ENCODE peak calls at places on chromosomes 12 and 14, in nine cellular contexts. H is osteocyte, I is suprapubic skin, A is WERI-Rb-1, F is cardiac fibroblast, K is body of pancreas, V is testis, T is AG09309, D is GM06990. Z is an unnamed sample.

GRCh38 chr14:89586258-89587127 is 169.5 kb upstream of the FOXN3 start:
- DNase-seq in F (no peak), D (no peak), V (no peak), A (no peak), H (peak), I (no peak), T (no peak), K (peak), Z (no peak)

GRCh38 chr12:39538679-39539104 is 80.9 kb downstream of the ABCD2 start:
- DNase-seq in I (no peak), D (no peak), T (no peak), K (no peak), A (no peak), H (no peak), F (no peak), V (peak), Z (no peak)

GRCh38 chr14:33592298-33592697 is 358.6 kb downstream of the EGLN3 start:
- DNase-seq in H (no peak), I (no peak), K (no peak), A (no peak), F (no peak), V (no peak), T (no peak), D (no peak), Z (no peak)

GRCh38 chr14:55102141-55102547 is 26.9 kb upstream of the LGALS3 start:
- DNase-seq in I (peak), T (peak), V (peak), A (no peak), K (peak), H (no peak), D (peak), F (peak), Z (no peak)

GRCh38 chr12:55681142-55682077 is 26.3 kb downstream of the ITGA7 start:
- DNase-seq in A (peak), I (no peak), T (no peak), V (peak), K (peak), H (no peak), F (peak), D (no peak), Z (no peak)

GRCh38 chr14:35107866-35108265 is 13.9 kb downstream of the PPP2R3C start:
- DNase-seq in A (no peak), T (no peak), I (no peak), D (no peak), V (no peak), K (no peak), H (no peak), F (no peak), Z (no peak)

GRCh38 chr12:93098077-93098476 is 169.0 kb upstream of the EEA1 start:
- DNase-seq in V (peak), K (peak), F (peak), A (peak), T (no peak), D (peak), I (peak), H (no peak), Z (no peak)

GRCh38 chr12:131755305-131756113 is 44.6 kb downstream of the SFSWAP start:
- DNase-seq in I (no peak), T (no peak), D (no peak), V (no peak), A (peak), F (peak), H (no peak), K (no peak), Z (no peak)

GRCh38 chr14:103880334-103880985 is 33.1 kb upstream of the PPP1R13B start:
- DNase-seq in I (peak), K (peak), A (no peak), T (peak), D (no peak), H (no peak), V (peak), F (peak), Z (no peak)

GRCh38 chr12:6554990-6555691 is 701 bp downstream of the IFFO1 start:
- DNase-seq in I (no peak), K (no peak), T (no peak), F (no peak), H (no peak), D (no peak), A (no peak), V (peak), Z (no peak)

GRCh38 chr12:6452245-6452731 is 446 bp downstream of the TAPBPL start:
- DNase-seq in V (peak), A (peak), D (no peak), T (no peak), K (peak), I (peak), F (peak), H (no peak), Z (no peak)

GRCh38 chr12:71556881-71557280 is 106.8 kb downstream of the ZFC3H1 start:
- DNase-seq in K (no peak), V (no peak), A (no peak), D (no peak), F (peak), T (peak), H (no peak), I (no peak), Z (no peak)

GRCh38 chr12:108009442-108009841 is 119.6 kb upstream of the WSCD2 start:
- DNase-seq in H (no peak), T (no peak), D (no peak), I (no peak), F (no peak), A (no peak), K (no peak), V (no peak), Z (no peak)

GRCh38 chr12:53862206-53862605 is 76.4 kb upstream of the HOXC13 start:
- DNase-seq in A (no peak), F (no peak), H (no peak), D (no peak), V (no peak), K (no peak), I (no peak), T (no peak), Z (no peak)

GRCh38 chr12:113667667-113668356 is 196.1 kb upstream of the LHX5 start:
- DNase-seq in V (no peak), F (no peak), H (no peak), A (no peak), D (no peak), I (no peak), K (no peak), T (no peak), Z (no peak)

GRCh38 chr14:104579507-104579906 is at the start of gene C14orf180:
- DNase-seq in D (no peak), T (no peak), I (no peak), F (no peak), H (no peak), V (peak), K (peak), A (no peak), Z (no peak)

GRCh38 chr14:20262642-20263128 is 23.6 kb downstream of the OR11H4 start:
- DNase-seq in D (peak), V (no peak), A (no peak), T (peak), F (peak), K (no peak), H (no peak), I (no peak), Z (no peak)

GRCh38 chr12:109714141-109714912 is 702 bp downstream of the FAM222A start:
- DNase-seq in K (peak), D (peak), I (peak), V (peak), F (peak), H (no peak), T (no peak), A (peak), Z (peak)

GRCh38 chr12:67592228-67593011 is 56.1 kb upstream of the DYRK2 start:
- DNase-seq in V (no peak), A (no peak), I (no peak), T (peak), K (peak), H (no peak), D (no peak), F (peak), Z (no peak)

GRCh38 chr12:45975506-45975905 is 14.9 kb downstream of the SCAF11 start:
- DNase-seq in T (no peak), D (no peak), F (no peak), V (no peak), H (no peak), K (no peak), I (no peak), A (no peak), Z (no peak)

GRCh38 chr12:93089805-93090569 is 160.9 kb upstream of the EEA1 start:
- DNase-seq in H (no peak), A (no peak), I (no peak), F (peak), D (no peak), K (peak), V (no peak), T (peak), Z (no peak)

GRCh38 chr14:81435578-81436295 is 35.6 kb upstream of the STON2 start:
- DNase-seq in D (peak), F (peak), A (peak), T (no peak), V (peak), H (no peak), K (peak), I (peak), Z (peak)

GRCh38 chr14:99670361-99671229 is 13.5 kb upstream of the CYP46A1 start:
- DNase-seq in K (no peak), T (no peak), I (no peak), H (no peak), F (no peak), V (no peak), D (no peak), A (no peak), Z (no peak)

GRCh38 chr12:64670856-64671639 is 60.8 kb downstream of the RASSF3 start:
- DNase-seq in T (no peak), V (no peak), I (no peak), D (no peak), H (no peak), K (peak), F (peak), A (no peak), Z (no peak)

GRCh38 chr12:95738024-95738611 is 52.4 kb downstream of the NTN4 start:
- DNase-seq in A (no peak), V (no peak), D (no peak), I (no peak), K (peak), F (no peak), H (no peak), T (no peak), Z (no peak)

GRCh38 chr12:33536431-33536830 is 96.8 kb upstream of the SYT10 start:
- DNase-seq in K (no peak), D (no peak), I (no peak), V (no peak), A (no peak), F (no peak), H (no peak), T (no peak), Z (no peak)

GRCh38 chr12:52871291-52871961 is 22.6 kb upstream of the KRT78 start:
- DNase-seq in H (peak), D (no peak), I (no peak), V (no peak), F (peak), T (peak), A (no peak), K (no peak), Z (no peak)

GRCh38 chr12:62882696-62883095 is 52.3 kb downstream of the PPM1H start:
- DNase-seq in D (no peak), V (no peak), H (no peak), T (no peak), A (no peak), F (no peak), I (no peak), K (no peak), Z (no peak)

GRCh38 chr12:12126551-12126950 is 55.8 kb downstream of the BCL2L14 start:
- DNase-seq in V (no peak), H (no peak), F (no peak), A (no peak), T (no peak), I (no peak), D (no peak), K (no peak), Z (no peak)

GRCh38 chr12:121013715-121014114 is 2.6 kb downstream of the C12orf43 start:
- DNase-seq in T (no peak), F (no peak), I (no peak), A (no peak), V (no peak), H (no peak), D (no peak), K (no peak), Z (no peak)
- TF ChIP-seq CTCF in T (no peak), F (no peak), I (no peak), A (no peak), V (no peak), H (no peak), D (no peak), K (no peak), Z (peak)

GRCh38 chr14:31270196-31270772 is 62.7 kb upstream of the HECTD1 start:
- DNase-seq in A (peak), D (no peak), H (no peak), K (peak), F (no peak), T (no peak), I (no peak), V (no peak), Z (no peak)
- TF ChIP-seq CTCF in A (peak), D (peak), H (peak), K (no peak), F (peak), T (peak), I (peak), V (no peak), Z (no peak)

GRCh38 chr12:30795660-30796507 is 41.1 kb upstream of the CAPRIN2 start:
- DNase-seq in I (peak), H (peak), V (peak), K (peak), A (peak), F (peak), T (no peak), D (peak), Z (peak)
- TF ChIP-seq CTCF in I (peak), H (peak), V (no peak), K (no peak), A (no peak), F (peak), T (peak), D (no peak), Z (peak)

DNA sequence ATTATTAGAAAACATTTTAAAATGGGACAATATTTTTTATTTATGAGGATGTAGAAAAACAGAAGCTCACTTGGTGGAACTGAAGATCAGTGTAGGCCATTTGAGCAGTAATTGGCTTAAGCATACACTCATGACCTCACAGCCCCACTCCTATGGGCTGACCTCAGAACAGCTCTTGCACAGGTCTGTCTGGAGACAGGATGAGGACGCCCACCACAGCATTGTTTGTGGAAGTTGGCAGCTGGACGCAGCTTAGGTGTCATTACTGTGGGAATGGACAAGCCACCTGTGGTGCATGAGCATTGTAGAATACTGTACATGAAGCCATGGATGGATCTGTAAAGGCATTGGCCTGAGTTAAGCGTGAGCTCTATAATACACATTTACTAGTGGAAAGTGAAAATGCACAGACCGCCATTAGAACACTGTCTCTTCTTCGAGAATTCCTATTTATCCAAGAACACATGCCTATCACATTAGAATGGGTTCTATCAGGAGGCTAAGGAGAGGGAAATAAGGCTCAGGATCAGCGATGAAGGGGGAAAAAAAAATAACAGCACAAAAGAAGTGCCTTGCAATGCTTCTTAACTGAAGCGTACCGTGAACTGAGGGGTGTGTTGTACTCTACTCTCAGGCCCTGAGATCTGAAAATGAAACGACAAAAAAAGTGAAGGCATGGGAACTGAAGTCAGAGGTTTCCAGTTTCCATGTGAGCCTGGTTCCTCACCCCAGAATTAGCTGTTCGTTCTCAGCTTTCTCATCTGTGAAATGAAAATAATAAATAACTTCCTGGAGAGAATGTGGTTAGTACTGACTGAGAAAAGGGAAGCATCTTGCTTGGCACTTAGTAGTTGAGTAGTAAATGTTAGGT is 33.6 kb downstream of the KCNA1 start:
- DNase-seq in D (peak), K (no peak), H (no peak), T (no peak), I (no peak), A (no peak), F (no peak), V (no peak), Z (no peak)
- TF ChIP-seq CTCF in D (no peak), K (no peak), H (no peak), T (no peak), I (no peak), A (no peak), F (no peak), V (no peak), Z (no peak)

GRCh38 chr14:73633517-73634332 is 11.1 kb upstream of the DNAL1 start:
- DNase-seq in I (peak), D (peak), F (peak), T (peak), H (no peak), A (peak), K (peak), V (peak), Z (no peak)

GRCh38 chr14:73633115-73633514 is 11.7 kb upstream of the DNAL1 start:
- DNase-seq in I (no peak), A (no peak), H (no peak), T (no peak), F (no peak), D (no peak), K (no peak), V (no peak), Z (no peak)

GRCh38 chr14:73630009-73630780 is 14.6 kb upstream of the DNAL1 start:
- DNase-seq in I (no peak), K (no peak), V (peak), H (no peak), F (no peak), D (no peak), T (no peak), A (no peak), Z (no peak)

GRCh38 chr14:73637830-73638229 is 7.0 kb upstream of the DNAL1 start:
- DNase-seq in I (no peak), T (no peak), V (no peak), H (no peak), K (no peak), D (no peak), A (no peak), F (no peak), Z (no peak)

DNA sequence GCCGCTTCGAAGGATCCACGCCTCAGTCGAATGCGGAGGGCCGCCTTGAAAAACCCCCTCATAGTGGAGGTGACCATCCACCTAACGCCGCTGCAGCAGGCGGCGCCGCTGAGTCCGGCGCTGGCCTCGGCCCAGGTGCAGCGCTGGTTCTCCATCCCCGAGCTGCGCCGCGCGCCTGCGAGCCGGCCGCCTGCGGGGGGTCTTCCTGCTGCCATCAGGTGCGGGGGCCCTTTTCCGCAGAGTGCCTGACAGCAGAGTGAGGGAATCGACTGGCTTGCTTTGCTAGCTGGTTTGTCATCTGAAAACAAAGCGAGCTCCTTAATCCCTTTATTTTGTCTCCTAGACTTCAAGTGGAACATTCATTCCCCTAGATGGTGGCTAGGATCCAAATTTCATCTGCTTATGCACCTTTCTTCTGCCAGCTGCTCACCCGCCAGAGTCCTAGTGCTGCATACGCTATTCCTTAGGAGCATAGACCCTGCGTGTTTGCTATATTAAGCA is 10.4 kb upstream of the DNAL1 start:
- DNase-seq in A (peak), K (peak), H (peak), D (peak), F (peak), T (no peak), V (peak), I (no peak), Z (peak)
- TF ChIP-seq CTCF in A (peak), K (no peak), H (peak), D (peak), F (peak), T (peak), V (peak), I (no peak), Z (no peak)

DNA sequence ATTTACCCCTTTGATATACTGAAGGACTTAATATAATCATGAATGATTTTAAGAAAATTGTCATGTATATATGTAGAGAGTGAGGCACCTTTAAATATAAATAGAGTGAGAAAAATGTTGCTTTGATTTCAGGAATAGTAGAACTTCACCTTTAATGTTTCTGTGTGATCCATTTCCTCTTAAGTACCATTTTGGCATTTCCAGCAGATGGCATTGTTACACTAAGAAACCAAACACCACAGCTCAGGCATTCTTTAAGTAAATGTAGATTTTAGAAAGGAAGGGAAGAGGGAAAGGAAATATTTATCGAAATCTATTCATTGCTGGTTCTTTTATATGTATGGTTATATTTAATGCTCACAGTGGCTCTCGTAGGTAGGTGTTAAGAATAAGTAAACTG is 556.7 kb upstream of the FBXO33 start:
- DNase-seq in K (no peak), F (peak), A (no peak), D (no peak), I (no peak), T (peak), H (no peak), V (no peak), Z (no peak)
- TF ChIP-seq CTCF in K (no peak), F (no peak), A (no peak), D (no peak), I (peak), T (no peak), H (peak), V (no peak), Z (peak)

GRCh38 chr12:127108360-127109215 is 1158.4 kb upstream of the TMEM132C start:
- DNase-seq in D (no peak), F (peak), A (peak), V (peak), H (no peak), K (peak), T (peak), I (no peak), Z (no peak)
- TF ChIP-seq CTCF in D (peak), F (peak), A (peak), V (peak), H (peak), K (peak), T (peak), I (peak), Z (peak)

DNA sequence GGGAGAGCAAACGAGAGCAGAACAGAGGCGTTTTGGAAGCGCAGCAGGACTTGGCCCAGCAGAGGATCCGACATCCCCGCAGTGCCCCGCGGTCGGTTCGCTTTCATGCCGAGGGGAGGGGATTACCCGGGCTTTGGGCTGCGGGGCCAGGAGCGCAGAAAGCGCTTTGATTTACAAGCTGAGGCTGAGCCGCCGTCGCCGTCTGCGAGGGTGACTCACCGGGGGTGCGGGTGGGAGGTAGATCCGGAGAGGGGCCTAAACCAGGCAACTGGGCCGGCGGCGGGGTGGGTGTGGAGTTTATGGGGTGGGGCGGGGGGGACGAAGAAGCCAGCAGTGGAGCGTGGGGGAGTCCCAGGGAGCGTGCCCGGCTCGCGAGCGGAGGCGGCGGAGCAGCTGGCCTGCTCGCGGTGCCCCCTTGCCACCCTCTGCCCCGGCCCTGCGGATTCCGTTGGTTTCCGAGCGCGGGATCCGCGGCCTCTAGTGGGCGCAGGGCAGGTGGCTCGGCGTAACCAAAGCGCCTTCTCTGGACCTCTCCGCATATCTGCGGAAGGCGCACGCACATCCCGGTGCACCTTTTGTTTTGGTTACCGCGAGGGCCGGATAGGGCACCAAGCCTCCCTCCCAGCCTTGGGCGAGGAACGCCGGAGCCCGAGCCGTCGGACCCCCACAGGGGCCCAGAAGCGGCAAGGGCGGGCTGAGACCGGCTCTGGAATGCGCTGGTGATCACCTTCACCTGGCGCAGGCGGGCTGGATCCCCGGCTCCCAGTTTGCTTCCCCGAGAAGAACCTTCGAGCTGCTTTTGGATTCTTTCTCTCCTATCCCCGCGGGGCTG is 2.6 kb downstream of the SIX4 start:
- DNase-seq in T (no peak), H (peak), D (peak), K (peak), V (peak), I (peak), F (peak), A (peak), Z (peak)
- TF ChIP-seq CTCF in T (peak), H (peak), D (peak), K (peak), V (no peak), I (peak), F (peak), A (peak), Z (peak)

Z was measured in type B pancreatic cell.